ENCODE peak calls at places on chromosomes 2 and 18, in nine cellular contexts. G is Panc1, Q is lower leg skin, B is lung, Y is HFF-Myc, H is hepatocyte, T is mucosa of descending colon, I is mammary epithelial cell, V is ovary. D is an unnamed sample.
A peak's percentile ranks its signal among the peaks of the same experiment; 100 is the strongest.

GRCh38 chr2:12087175-12087574 is 340.7 kb downstream of the LPIN1 start:
- DNase-seq in T (no peak), V (no peak), H (no peak), B (no peak), Q (no peak), Y (no peak), I (no peak), G (no peak), D (no peak)

GRCh38 chr2:36173760-36174362 is 181.7 kb upstream of the CRIM1 start:
- DNase-seq in T (no peak), Y (no peak), I (peak; percentile 46), V (no peak), G (no peak), B (no peak), Q (no peak), H (no peak), D (no peak)

GRCh38 chr18:45617284-45617683 is 2.0 kb downstream of the SLC14A2 start:
- DNase-seq in B (peak; percentile 62), G (no peak), H (peak; percentile 79), I (peak; percentile 89), Y (peak; percentile 50), T (peak; percentile 87), V (peak; percentile 74), Q (peak; percentile 88), D (peak; percentile 75)

GRCh38 chr2:159912580-159912979 is 114.6 kb upstream of the CD302 start:
- DNase-seq in B (no peak), H (no peak), T (no peak), V (no peak), I (no peak), Y (no peak), G (no peak), Q (no peak), D (no peak)

GRCh38 chr2:144975881-144976280 is 456.0 kb upstream of the ZEB2 start:
- DNase-seq in I (no peak), H (no peak), Y (no peak), Q (no peak), V (no peak), G (no peak), T (no peak), B (no peak), D (no peak)

GRCh38 chr2:201234167-201235139 is 25.9 kb upstream of the CASP8 start:
- DNase-seq in B (no peak), I (no peak), T (no peak), Y (no peak), Q (no peak), G (no peak), H (no peak), V (no peak), D (no peak)

GRCh38 chr18:3111523-3112240 is 98.7 kb upstream of the LPIN2 start:
- DNase-seq in B (no peak), T (no peak), H (no peak), V (no peak), G (no peak), I (no peak), Q (no peak), Y (no peak), D (no peak)

GRCh38 chr18:76658627-76659026 is 163.6 kb upstream of the ZNF516 start:
- DNase-seq in Y (no peak), G (no peak), T (no peak), V (peak; percentile 63), Q (no peak), I (no peak), B (no peak), H (no peak), D (no peak)

GRCh38 chr2:25917832-25918231 is 39.5 kb upstream of the ASXL2 start:
- DNase-seq in I (no peak), H (no peak), B (no peak), Y (no peak), T (no peak), Q (no peak), V (no peak), G (no peak), D (no peak)

GRCh38 chr18:79458131-79458838 is 62.6 kb downstream of the NFATC1 start:
- DNase-seq in I (peak; percentile 75), Y (peak; percentile 42), B (peak; percentile 51), T (no peak), H (peak; percentile 87), Q (peak; percentile 79), G (peak; percentile 15), V (peak; percentile 85), D (no peak)

GRCh38 chr2:224062481-224063307 is 23.6 kb upstream of the SERPINE2 start:
- DNase-seq in B (no peak), I (no peak), V (no peak), G (no peak), H (no peak), Y (no peak), T (no peak), Q (no peak), D (no peak)

GRCh38 chr2:79355569-79355968 is 157.3 kb upstream of the CTNNA2 start:
- DNase-seq in B (no peak), H (no peak), G (no peak), Q (no peak), I (no peak), T (no peak), Y (no peak), V (no peak), D (no peak)

GRCh38 chr2:10059016-10059351 is 15.6 kb downstream of the KLF11 start:
- DNase-seq in V (peak; percentile 42), Q (no peak), G (no peak), T (no peak), I (no peak), B (no peak), H (no peak), Y (no peak), D (no peak)

DNA sequence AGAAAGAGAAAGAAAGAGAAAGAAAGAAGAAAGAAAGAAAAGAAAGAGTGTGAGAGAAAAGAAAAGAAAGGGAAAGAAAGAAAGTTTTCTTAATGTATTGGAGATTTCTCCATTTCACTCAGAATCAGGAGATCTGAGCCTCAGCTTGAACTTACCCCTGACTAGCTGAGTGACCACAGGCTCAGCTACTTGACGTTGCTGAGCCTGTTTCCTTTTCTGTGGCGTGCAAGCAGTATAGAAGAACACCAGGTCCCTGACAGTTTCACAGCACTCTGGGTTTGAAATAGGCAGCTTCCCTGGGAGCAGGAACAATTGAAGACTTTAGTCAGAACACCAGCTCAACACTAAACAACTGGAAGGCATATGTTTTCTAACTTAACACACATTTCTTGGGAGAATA is 44.7 kb downstream of the MARCO start:
- DNase-seq in B (no peak), H (no peak), T (no peak), G (no peak), I (no peak), Q (no peak), Y (no peak), V (no peak), D (no peak)
- TF ChIP-seq CTCF in B (no peak), H (no peak), T (no peak), G (no peak), I (no peak), Q (no peak), Y (no peak), V (no peak), D (no peak)

GRCh38 chr2:99878951-99879350 is 263.4 kb downstream of the AFF3 start:
- DNase-seq in Y (no peak), Q (no peak), I (peak; percentile 71), B (no peak), V (no peak), G (no peak), T (no peak), H (no peak), D (no peak)

GRCh38 chr2:99880148-99880983 is 262.0 kb downstream of the AFF3 start:
- DNase-seq in I (peak; percentile 93), B (no peak), V (no peak), G (peak; percentile 84), H (no peak), T (no peak), Q (no peak), Y (no peak), D (no peak)

GRCh38 chr2:99883356-99883867 is 259.0 kb downstream of the AFF3 start:
- DNase-seq in G (no peak), H (no peak), I (no peak), Q (no peak), Y (no peak), V (no peak), B (no peak), T (no peak), D (no peak)

GRCh38 chr2:99879481-99879880 is 262.9 kb downstream of the AFF3 start:
- DNase-seq in G (peak; percentile 50), I (peak; percentile 23), H (no peak), V (no peak), Q (no peak), T (no peak), B (no peak), Y (no peak), D (no peak)

GRCh38 chr2:99881901-99882591 is 260.3 kb downstream of the AFF3 start:
- DNase-seq in Y (peak; percentile 73), T (no peak), Q (no peak), I (peak; percentile 36), H (peak; percentile 68), V (no peak), B (no peak), G (no peak), D (no peak)
- H3K4me3 ChIP-seq in Y (no peak overlapping the region), T (no peak overlapping the region), Q (no peak overlapping the region), I (no peak overlapping the region), H (no peak overlapping the region), V (no peak overlapping the region), B (no peak overlapping the region), G (no peak overlapping the region), D (no peak overlapping the region)

GRCh38 chr2:117536139-117536538 is 278.4 kb upstream of the DDX18 start:
- DNase-seq in V (no peak), I (no peak), B (no peak), T (no peak), G (no peak), Y (no peak), H (peak; percentile 47), Q (no peak), D (no peak)

DNA sequence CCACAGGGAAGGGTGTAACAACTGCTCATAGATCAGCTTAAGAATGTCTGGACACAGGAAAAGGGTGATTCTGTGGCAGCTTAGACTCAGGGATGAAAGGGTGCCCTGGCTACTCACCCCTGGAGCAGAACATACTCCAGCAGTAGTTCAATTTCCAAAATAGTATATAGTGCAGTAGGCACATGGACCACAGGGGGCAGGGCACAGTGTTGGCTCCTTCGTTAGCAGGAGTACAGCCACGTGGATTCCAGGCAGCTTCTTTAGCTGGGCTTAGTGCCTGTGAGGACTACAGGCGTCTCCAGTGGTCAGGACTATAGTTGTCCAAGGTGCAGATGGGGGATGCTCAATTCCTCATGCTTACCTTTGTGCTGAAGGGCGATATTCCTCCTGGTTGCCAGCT is 277.5 kb upstream of the DDX18 start:
- DNase-seq in V (no peak), H (no peak), G (no peak), T (no peak), Y (no peak), I (no peak), Q (no peak), B (no peak), D (no peak)
- TF ChIP-seq CTCF in V (no peak), H (no peak), G (no peak), T (no peak), Y (no peak), I (no peak), Q (no peak), B (no peak), D (no peak)

DNA sequence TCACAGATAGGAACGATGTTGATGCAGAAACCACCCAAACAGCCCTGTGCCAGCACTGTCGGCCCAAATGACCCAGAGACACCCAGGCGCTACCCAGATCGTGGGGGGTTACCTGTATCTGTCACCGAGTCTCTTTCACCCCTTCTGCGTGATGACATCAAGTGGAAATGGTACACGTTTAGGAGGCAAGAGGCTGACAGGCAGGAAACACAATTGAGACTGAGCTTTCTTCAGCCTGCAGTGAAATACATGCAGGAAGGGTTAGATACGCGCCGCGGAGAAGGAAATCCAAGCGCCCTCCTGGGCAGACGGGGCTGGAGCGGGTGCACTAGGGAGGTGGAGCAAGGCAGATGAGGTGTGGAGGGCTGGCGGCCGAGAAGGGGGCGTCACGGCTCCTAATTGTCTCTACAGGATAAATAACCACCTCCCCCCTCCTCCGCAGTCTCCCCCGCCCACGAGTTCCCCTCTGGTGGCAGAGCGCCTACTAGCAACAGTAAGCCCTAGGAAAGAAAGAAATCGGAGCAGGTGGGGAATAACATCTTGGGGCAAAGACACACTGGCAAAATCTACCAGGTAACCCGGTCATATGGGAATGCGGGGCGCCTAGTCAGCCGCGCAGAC is at the start of gene RNF152:
- DNase-seq in V (peak; percentile 54), B (peak; percentile 36), Y (no peak), I (peak; percentile 49), Q (peak; percentile 33), H (peak; percentile 61), T (peak; percentile 59), G (no peak), D (no peak)
- H3K4me3 ChIP-seq in V (peak within 1 kb of the TSS; percentile 96), B (peak within 1 kb of the TSS; percentile 80), Y (peak within 1 kb of the TSS; percentile 94), I (peak within 1 kb of the TSS; percentile 79), Q (peak within 1 kb of the TSS; percentile 94), H (peak within 1 kb of the TSS; percentile 99), T (peak within 1 kb of the TSS; percentile 78), G (peak within 1 kb of the TSS; percentile 42), D (peak within 1 kb of the TSS; percentile 85)